ENCODE peak calls at places on chromosome 20, in eight cellular contexts. One of them, this sample, is unnamed.

GRCh38 chr20:36506253-36506652 is 35.1 kb upstream of the MYL9 start:
- DNase-seq in stimulated activated CD8-positive, alpha-beta memory T cell treated with anti-CD3 and anti-CD28 coated beads, Interleukin-12 subunit alpha, Interleukin-12 subunit beta, amount 100 ng/mL, for 1 hour: no peak
- DNase-seq in HAP-1: no peak
- DNase-seq in effector CD4-positive, alpha-beta T cell: no peak
- DNase-seq in ovary: no peak
- DNase-seq in heart right ventricle: no peak
- DNase-seq in cerebellar cortex: no peak
- DNase-seq in stimulated activated CD4-positive, alpha-beta T cell treated with anti-CD3 and anti-CD28 coated beads, Interleukin-4, amount 100 ng/mL, for 1 hour: no peak
- DNase-seq in this sample: no peak

GRCh38 chr20:1313236-1313964 is 15.5 kb downstream of the SDCBP2 start:
- DNase-seq in stimulated activated CD8-positive, alpha-beta memory T cell treated with anti-CD3 and anti-CD28 coated beads, Interleukin-12 subunit alpha, Interleukin-12 subunit beta, amount 100 ng/mL, for 1 hour: peak
- DNase-seq in HAP-1: peak
- DNase-seq in effector CD4-positive, alpha-beta T cell: peak
- DNase-seq in ovary: peak
- DNase-seq in heart right ventricle: peak
- DNase-seq in cerebellar cortex: peak
- DNase-seq in stimulated activated CD4-positive, alpha-beta T cell treated with anti-CD3 and anti-CD28 coated beads, Interleukin-4, amount 100 ng/mL, for 1 hour: peak
- DNase-seq in this sample: peak

GRCh38 chr20:41169791-41170351 is 32.5 kb downstream of the PLCG1 start:
- DNase-seq in stimulated activated CD8-positive, alpha-beta memory T cell treated with anti-CD3 and anti-CD28 coated beads, Interleukin-12 subunit alpha, Interleukin-12 subunit beta, amount 100 ng/mL, for 1 hour: no peak
- DNase-seq in HAP-1: no peak
- DNase-seq in effector CD4-positive, alpha-beta T cell: no peak
- DNase-seq in ovary: peak
- DNase-seq in heart right ventricle: no peak
- DNase-seq in cerebellar cortex: peak
- DNase-seq in stimulated activated CD4-positive, alpha-beta T cell treated with anti-CD3 and anti-CD28 coated beads, Interleukin-4, amount 100 ng/mL, for 1 hour: no peak
- DNase-seq in this sample: peak

GRCh38 chr20:47160992-47161391 is 195.5 kb downstream of the ZMYND8 start:
- DNase-seq in stimulated activated CD8-positive, alpha-beta memory T cell treated with anti-CD3 and anti-CD28 coated beads, Interleukin-12 subunit alpha, Interleukin-12 subunit beta, amount 100 ng/mL, for 1 hour: no peak
- DNase-seq in HAP-1: no peak
- DNase-seq in effector CD4-positive, alpha-beta T cell: no peak
- DNase-seq in ovary: no peak
- DNase-seq in heart right ventricle: no peak
- DNase-seq in cerebellar cortex: no peak
- DNase-seq in stimulated activated CD4-positive, alpha-beta T cell treated with anti-CD3 and anti-CD28 coated beads, Interleukin-4, amount 100 ng/mL, for 1 hour: no peak
- DNase-seq in this sample: no peak

GRCh38 chr20:38127011-38127621 is 38.0 kb downstream of the TGM2 start:
- DNase-seq in stimulated activated CD8-positive, alpha-beta memory T cell treated with anti-CD3 and anti-CD28 coated beads, Interleukin-12 subunit alpha, Interleukin-12 subunit beta, amount 100 ng/mL, for 1 hour: no peak
- DNase-seq in HAP-1: no peak
- DNase-seq in effector CD4-positive, alpha-beta T cell: no peak
- DNase-seq in ovary: no peak
- DNase-seq in heart right ventricle: peak
- DNase-seq in cerebellar cortex: no peak
- DNase-seq in stimulated activated CD4-positive, alpha-beta T cell treated with anti-CD3 and anti-CD28 coated beads, Interleukin-4, amount 100 ng/mL, for 1 hour: no peak
- DNase-seq in this sample: peak

GRCh38 chr20:6471110-6471647 is 296.3 kb upstream of the BMP2 start:
- DNase-seq in stimulated activated CD8-positive, alpha-beta memory T cell treated with anti-CD3 and anti-CD28 coated beads, Interleukin-12 subunit alpha, Interleukin-12 subunit beta, amount 100 ng/mL, for 1 hour: no peak
- DNase-seq in HAP-1: no peak
- DNase-seq in effector CD4-positive, alpha-beta T cell: no peak
- DNase-seq in ovary: no peak
- DNase-seq in heart right ventricle: no peak
- DNase-seq in cerebellar cortex: no peak
- DNase-seq in stimulated activated CD4-positive, alpha-beta T cell treated with anti-CD3 and anti-CD28 coated beads, Interleukin-4, amount 100 ng/mL, for 1 hour: no peak
- DNase-seq in this sample: no peak

GRCh38 chr20:3560578-3560977 is 89.8 kb downstream of the ATRN start:
- DNase-seq in stimulated activated CD8-positive, alpha-beta memory T cell treated with anti-CD3 and anti-CD28 coated beads, Interleukin-12 subunit alpha, Interleukin-12 subunit beta, amount 100 ng/mL, for 1 hour: no peak
- DNase-seq in HAP-1: no peak
- DNase-seq in effector CD4-positive, alpha-beta T cell: no peak
- DNase-seq in ovary: no peak
- DNase-seq in heart right ventricle: no peak
- DNase-seq in cerebellar cortex: no peak
- DNase-seq in stimulated activated CD4-positive, alpha-beta T cell treated with anti-CD3 and anti-CD28 coated beads, Interleukin-4, amount 100 ng/mL, for 1 hour: no peak
- DNase-seq in this sample: no peak

GRCh38 chr20:62136283-62137091 is 6.7 kb downstream of the PSMA7 start:
- DNase-seq in stimulated activated CD8-positive, alpha-beta memory T cell treated with anti-CD3 and anti-CD28 coated beads, Interleukin-12 subunit alpha, Interleukin-12 subunit beta, amount 100 ng/mL, for 1 hour: peak
- DNase-seq in HAP-1: peak
- DNase-seq in effector CD4-positive, alpha-beta T cell: peak
- DNase-seq in ovary: peak
- DNase-seq in heart right ventricle: peak
- DNase-seq in cerebellar cortex: peak
- DNase-seq in stimulated activated CD4-positive, alpha-beta T cell treated with anti-CD3 and anti-CD28 coated beads, Interleukin-4, amount 100 ng/mL, for 1 hour: peak
- DNase-seq in this sample: peak

GRCh38 chr20:23143098-23143497 is 57.0 kb upstream of the CD93 start:
- DNase-seq in stimulated activated CD8-positive, alpha-beta memory T cell treated with anti-CD3 and anti-CD28 coated beads, Interleukin-12 subunit alpha, Interleukin-12 subunit beta, amount 100 ng/mL, for 1 hour: no peak
- DNase-seq in HAP-1: no peak
- DNase-seq in effector CD4-positive, alpha-beta T cell: no peak
- DNase-seq in ovary: no peak
- DNase-seq in heart right ventricle: peak
- DNase-seq in cerebellar cortex: no peak
- DNase-seq in stimulated activated CD4-positive, alpha-beta T cell treated with anti-CD3 and anti-CD28 coated beads, Interleukin-4, amount 100 ng/mL, for 1 hour: no peak
- DNase-seq in this sample: peak

GRCh38 chr20:57633945-57634491 is 13.8 kb upstream of the ZBP1 start:
- DNase-seq in stimulated activated CD8-positive, alpha-beta memory T cell treated with anti-CD3 and anti-CD28 coated beads, Interleukin-12 subunit alpha, Interleukin-12 subunit beta, amount 100 ng/mL, for 1 hour: no peak
- DNase-seq in HAP-1: no peak
- DNase-seq in effector CD4-positive, alpha-beta T cell: no peak
- DNase-seq in ovary: no peak
- DNase-seq in heart right ventricle: no peak
- DNase-seq in cerebellar cortex: no peak
- DNase-seq in stimulated activated CD4-positive, alpha-beta T cell treated with anti-CD3 and anti-CD28 coated beads, Interleukin-4, amount 100 ng/mL, for 1 hour: no peak
- DNase-seq in this sample: no peak

GRCh38 chr20:62755817-62756724 is 40.2 kb upstream of the MRGBP start:
- DNase-seq in stimulated activated CD8-positive, alpha-beta memory T cell treated with anti-CD3 and anti-CD28 coated beads, Interleukin-12 subunit alpha, Interleukin-12 subunit beta, amount 100 ng/mL, for 1 hour: no peak
- DNase-seq in HAP-1: no peak
- DNase-seq in effector CD4-positive, alpha-beta T cell: no peak
- DNase-seq in ovary: no peak
- DNase-seq in heart right ventricle: no peak
- DNase-seq in cerebellar cortex: no peak
- DNase-seq in stimulated activated CD4-positive, alpha-beta T cell treated with anti-CD3 and anti-CD28 coated beads, Interleukin-4, amount 100 ng/mL, for 1 hour: no peak
- DNase-seq in this sample: no peak

GRCh38 chr20:54980321-54980960 is 505.0 kb downstream of the DOK5 start:
- DNase-seq in stimulated activated CD8-positive, alpha-beta memory T cell treated with anti-CD3 and anti-CD28 coated beads, Interleukin-12 subunit alpha, Interleukin-12 subunit beta, amount 100 ng/mL, for 1 hour: no peak
- DNase-seq in HAP-1: no peak
- DNase-seq in effector CD4-positive, alpha-beta T cell: no peak
- DNase-seq in ovary: no peak
- DNase-seq in heart right ventricle: no peak
- DNase-seq in cerebellar cortex: no peak
- DNase-seq in stimulated activated CD4-positive, alpha-beta T cell treated with anti-CD3 and anti-CD28 coated beads, Interleukin-4, amount 100 ng/mL, for 1 hour: no peak
- DNase-seq in this sample: no peak

GRCh38 chr20:61788343-61788742 is 277.3 kb downstream of the TAF4 start:
- DNase-seq in stimulated activated CD8-positive, alpha-beta memory T cell treated with anti-CD3 and anti-CD28 coated beads, Interleukin-12 subunit alpha, Interleukin-12 subunit beta, amount 100 ng/mL, for 1 hour: no peak
- DNase-seq in HAP-1: no peak
- DNase-seq in effector CD4-positive, alpha-beta T cell: no peak
- DNase-seq in ovary: no peak
- DNase-seq in heart right ventricle: no peak
- DNase-seq in cerebellar cortex: no peak
- DNase-seq in stimulated activated CD4-positive, alpha-beta T cell treated with anti-CD3 and anti-CD28 coated beads, Interleukin-4, amount 100 ng/mL, for 1 hour: no peak
- DNase-seq in this sample: no peak

GRCh38 chr20:10306440-10307358 is 88.1 kb downstream of the SNAP25 start:
- DNase-seq in stimulated activated CD8-positive, alpha-beta memory T cell treated with anti-CD3 and anti-CD28 coated beads, Interleukin-12 subunit alpha, Interleukin-12 subunit beta, amount 100 ng/mL, for 1 hour: no peak
- DNase-seq in HAP-1: no peak
- DNase-seq in effector CD4-positive, alpha-beta T cell: no peak
- DNase-seq in ovary: no peak
- DNase-seq in heart right ventricle: no peak
- DNase-seq in cerebellar cortex: no peak
- DNase-seq in stimulated activated CD4-positive, alpha-beta T cell treated with anti-CD3 and anti-CD28 coated beads, Interleukin-4, amount 100 ng/mL, for 1 hour: no peak
- DNase-seq in this sample: no peak

GRCh38 chr20:46572181-46572580 is 21.7 kb upstream of the OCSTAMP start:
- DNase-seq in stimulated activated CD8-positive, alpha-beta memory T cell treated with anti-CD3 and anti-CD28 coated beads, Interleukin-12 subunit alpha, Interleukin-12 subunit beta, amount 100 ng/mL, for 1 hour: no peak
- DNase-seq in HAP-1: no peak
- DNase-seq in effector CD4-positive, alpha-beta T cell: no peak
- DNase-seq in ovary: peak
- DNase-seq in heart right ventricle: peak
- DNase-seq in cerebellar cortex: peak
- DNase-seq in stimulated activated CD4-positive, alpha-beta T cell treated with anti-CD3 and anti-CD28 coated beads, Interleukin-4, amount 100 ng/mL, for 1 hour: no peak
- DNase-seq in this sample: peak

GRCh38 chr20:45798935-45799642 is 7.3 kb downstream of the DNTTIP1 start:
- DNase-seq in stimulated activated CD8-positive, alpha-beta memory T cell treated with anti-CD3 and anti-CD28 coated beads, Interleukin-12 subunit alpha, Interleukin-12 subunit beta, amount 100 ng/mL, for 1 hour: peak
- DNase-seq in HAP-1: peak
- DNase-seq in effector CD4-positive, alpha-beta T cell: peak
- DNase-seq in ovary: peak
- DNase-seq in heart right ventricle: peak
- DNase-seq in cerebellar cortex: peak
- DNase-seq in stimulated activated CD4-positive, alpha-beta T cell treated with anti-CD3 and anti-CD28 coated beads, Interleukin-4, amount 100 ng/mL, for 1 hour: peak
- DNase-seq in this sample: peak

GRCh38 chr20:18506744-18507143 is 996 bp upstream of the SEC23B start:
- DNase-seq in stimulated activated CD8-positive, alpha-beta memory T cell treated with anti-CD3 and anti-CD28 coated beads, Interleukin-12 subunit alpha, Interleukin-12 subunit beta, amount 100 ng/mL, for 1 hour: no peak
- DNase-seq in HAP-1: no peak
- DNase-seq in effector CD4-positive, alpha-beta T cell: peak
- DNase-seq in ovary: no peak
- DNase-seq in heart right ventricle: no peak
- DNase-seq in cerebellar cortex: no peak
- DNase-seq in stimulated activated CD4-positive, alpha-beta T cell treated with anti-CD3 and anti-CD28 coated beads, Interleukin-4, amount 100 ng/mL, for 1 hour: no peak
- DNase-seq in this sample: no peak

GRCh38 chr20:21100590-21101452 is 5.3 kb downstream of the LINC00237 start:
- DNase-seq in stimulated activated CD8-positive, alpha-beta memory T cell treated with anti-CD3 and anti-CD28 coated beads, Interleukin-12 subunit alpha, Interleukin-12 subunit beta, amount 100 ng/mL, for 1 hour: no peak
- DNase-seq in HAP-1: peak
- DNase-seq in effector CD4-positive, alpha-beta T cell: no peak
- DNase-seq in ovary: no peak
- DNase-seq in heart right ventricle: no peak
- DNase-seq in cerebellar cortex: no peak
- DNase-seq in stimulated activated CD4-positive, alpha-beta T cell treated with anti-CD3 and anti-CD28 coated beads, Interleukin-4, amount 100 ng/mL, for 1 hour: no peak
- DNase-seq in this sample: no peak

GRCh38 chr20:50278684-50279531 is 88.3 kb downstream of the CEBPB start:
- DNase-seq in stimulated activated CD8-positive, alpha-beta memory T cell treated with anti-CD3 and anti-CD28 coated beads, Interleukin-12 subunit alpha, Interleukin-12 subunit beta, amount 100 ng/mL, for 1 hour: no peak
- DNase-seq in HAP-1: peak
- DNase-seq in effector CD4-positive, alpha-beta T cell: no peak
- DNase-seq in ovary: no peak
- DNase-seq in heart right ventricle: peak
- DNase-seq in cerebellar cortex: no peak
- DNase-seq in stimulated activated CD4-positive, alpha-beta T cell treated with anti-CD3 and anti-CD28 coated beads, Interleukin-4, amount 100 ng/mL, for 1 hour: no peak
- DNase-seq in this sample: no peak

GRCh38 chr20:57400262-57400701 is 9.1 kb downstream of the RBM38 start:
- DNase-seq in stimulated activated CD8-positive, alpha-beta memory T cell treated with anti-CD3 and anti-CD28 coated beads, Interleukin-12 subunit alpha, Interleukin-12 subunit beta, amount 100 ng/mL, for 1 hour: no peak
- DNase-seq in HAP-1: no peak
- DNase-seq in effector CD4-positive, alpha-beta T cell: no peak
- DNase-seq in ovary: peak
- DNase-seq in heart right ventricle: no peak
- DNase-seq in cerebellar cortex: no peak
- DNase-seq in stimulated activated CD4-positive, alpha-beta T cell treated with anti-CD3 and anti-CD28 coated beads, Interleukin-4, amount 100 ng/mL, for 1 hour: no peak
- DNase-seq in this sample: no peak

GRCh38 chr20:32231847-32232246 is 24.2 kb downstream of the POFUT1 start:
- DNase-seq in stimulated activated CD8-positive, alpha-beta memory T cell treated with anti-CD3 and anti-CD28 coated beads, Interleukin-12 subunit alpha, Interleukin-12 subunit beta, amount 100 ng/mL, for 1 hour: no peak
- DNase-seq in HAP-1: no peak
- DNase-seq in effector CD4-positive, alpha-beta T cell: peak
- DNase-seq in ovary: no peak
- DNase-seq in heart right ventricle: no peak
- DNase-seq in cerebellar cortex: no peak
- DNase-seq in stimulated activated CD4-positive, alpha-beta T cell treated with anti-CD3 and anti-CD28 coated beads, Interleukin-4, amount 100 ng/mL, for 1 hour: no peak
- DNase-seq in this sample: no peak

GRCh38 chr20:46954490-46955038 is 59.9 kb downstream of the EYA2 start:
- DNase-seq in stimulated activated CD8-positive, alpha-beta memory T cell treated with anti-CD3 and anti-CD28 coated beads, Interleukin-12 subunit alpha, Interleukin-12 subunit beta, amount 100 ng/mL, for 1 hour: no peak
- DNase-seq in HAP-1: no peak
- DNase-seq in effector CD4-positive, alpha-beta T cell: no peak
- DNase-seq in ovary: no peak
- DNase-seq in heart right ventricle: no peak
- DNase-seq in cerebellar cortex: no peak
- DNase-seq in stimulated activated CD4-positive, alpha-beta T cell treated with anti-CD3 and anti-CD28 coated beads, Interleukin-4, amount 100 ng/mL, for 1 hour: no peak
- DNase-seq in this sample: no peak

GRCh38 chr20:63036266-63036665 is 29.5 kb upstream of the BHLHE23 start:
- DNase-seq in stimulated activated CD8-positive, alpha-beta memory T cell treated with anti-CD3 and anti-CD28 coated beads, Interleukin-12 subunit alpha, Interleukin-12 subunit beta, amount 100 ng/mL, for 1 hour: no peak
- DNase-seq in HAP-1: no peak
- DNase-seq in effector CD4-positive, alpha-beta T cell: no peak
- DNase-seq in ovary: no peak
- DNase-seq in heart right ventricle: no peak
- DNase-seq in cerebellar cortex: peak
- DNase-seq in stimulated activated CD4-positive, alpha-beta T cell treated with anti-CD3 and anti-CD28 coated beads, Interleukin-4, amount 100 ng/mL, for 1 hour: no peak
- DNase-seq in this sample: no peak

GRCh38 chr20:18839507-18840247 is 26.1 kb downstream of the SCP2D1 start:
- DNase-seq in stimulated activated CD8-positive, alpha-beta memory T cell treated with anti-CD3 and anti-CD28 coated beads, Interleukin-12 subunit alpha, Interleukin-12 subunit beta, amount 100 ng/mL, for 1 hour: no peak
- DNase-seq in HAP-1: no peak
- DNase-seq in effector CD4-positive, alpha-beta T cell: no peak
- DNase-seq in ovary: no peak
- DNase-seq in heart right ventricle: no peak
- DNase-seq in cerebellar cortex: no peak
- DNase-seq in stimulated activated CD4-positive, alpha-beta T cell treated with anti-CD3 and anti-CD28 coated beads, Interleukin-4, amount 100 ng/mL, for 1 hour: no peak
- DNase-seq in this sample: no peak

GRCh38 chr20:20711413-20711812 is 1.0 kb downstream of the RALGAPA2 start:
- DNase-seq in stimulated activated CD8-positive, alpha-beta memory T cell treated with anti-CD3 and anti-CD28 coated beads, Interleukin-12 subunit alpha, Interleukin-12 subunit beta, amount 100 ng/mL, for 1 hour: no peak
- DNase-seq in HAP-1: no peak
- DNase-seq in effector CD4-positive, alpha-beta T cell: peak
- DNase-seq in ovary: no peak
- DNase-seq in heart right ventricle: no peak
- DNase-seq in cerebellar cortex: peak
- DNase-seq in stimulated activated CD4-positive, alpha-beta T cell treated with anti-CD3 and anti-CD28 coated beads, Interleukin-4, amount 100 ng/mL, for 1 hour: no peak
- DNase-seq in this sample: no peak

GRCh38 chr20:63035284-63036185 is 28.8 kb upstream of the BHLHE23 start:
- DNase-seq in stimulated activated CD8-positive, alpha-beta memory T cell treated with anti-CD3 and anti-CD28 coated beads, Interleukin-12 subunit alpha, Interleukin-12 subunit beta, amount 100 ng/mL, for 1 hour: no peak
- DNase-seq in HAP-1: no peak
- DNase-seq in effector CD4-positive, alpha-beta T cell: no peak
- DNase-seq in ovary: no peak
- DNase-seq in heart right ventricle: no peak
- DNase-seq in cerebellar cortex: no peak
- DNase-seq in stimulated activated CD4-positive, alpha-beta T cell treated with anti-CD3 and anti-CD28 coated beads, Interleukin-4, amount 100 ng/mL, for 1 hour: no peak
- DNase-seq in this sample: no peak

GRCh38 chr20:10718671-10719070 is 44.9 kb upstream of the JAG1 start:
- DNase-seq in stimulated activated CD8-positive, alpha-beta memory T cell treated with anti-CD3 and anti-CD28 coated beads, Interleukin-12 subunit alpha, Interleukin-12 subunit beta, amount 100 ng/mL, for 1 hour: no peak
- DNase-seq in HAP-1: no peak
- DNase-seq in effector CD4-positive, alpha-beta T cell: no peak
- DNase-seq in ovary: no peak
- DNase-seq in heart right ventricle: no peak
- DNase-seq in cerebellar cortex: no peak
- DNase-seq in stimulated activated CD4-positive, alpha-beta T cell treated with anti-CD3 and anti-CD28 coated beads, Interleukin-4, amount 100 ng/mL, for 1 hour: no peak
- DNase-seq in this sample: no peak

GRCh38 chr20:57545927-57546662 is 14.8 kb upstream of the PCK1 start:
- DNase-seq in stimulated activated CD8-positive, alpha-beta memory T cell treated with anti-CD3 and anti-CD28 coated beads, Interleukin-12 subunit alpha, Interleukin-12 subunit beta, amount 100 ng/mL, for 1 hour: no peak
- DNase-seq in HAP-1: no peak
- DNase-seq in effector CD4-positive, alpha-beta T cell: no peak
- DNase-seq in ovary: no peak
- DNase-seq in heart right ventricle: no peak
- DNase-seq in cerebellar cortex: no peak
- DNase-seq in stimulated activated CD4-positive, alpha-beta T cell treated with anti-CD3 and anti-CD28 coated beads, Interleukin-4, amount 100 ng/mL, for 1 hour: no peak
- DNase-seq in this sample: no peak

GRCh38 chr20:45909817-45910669 is 1.9 kb downstream of the PLTP start:
- DNase-seq in stimulated activated CD8-positive, alpha-beta memory T cell treated with anti-CD3 and anti-CD28 coated beads, Interleukin-12 subunit alpha, Interleukin-12 subunit beta, amount 100 ng/mL, for 1 hour: no peak
- DNase-seq in HAP-1: no peak
- DNase-seq in effector CD4-positive, alpha-beta T cell: no peak
- DNase-seq in ovary: peak
- DNase-seq in heart right ventricle: no peak
- DNase-seq in cerebellar cortex: no peak
- DNase-seq in stimulated activated CD4-positive, alpha-beta T cell treated with anti-CD3 and anti-CD28 coated beads, Interleukin-4, amount 100 ng/mL, for 1 hour: no peak
- DNase-seq in this sample: no peak

GRCh38 chr20:30500829-30501440 is 756.5 kb upstream of the DEFB115 start:
- DNase-seq in stimulated activated CD8-positive, alpha-beta memory T cell treated with anti-CD3 and anti-CD28 coated beads, Interleukin-12 subunit alpha, Interleukin-12 subunit beta, amount 100 ng/mL, for 1 hour: no peak
- DNase-seq in HAP-1: no peak
- DNase-seq in effector CD4-positive, alpha-beta T cell: no peak
- DNase-seq in ovary: no peak
- DNase-seq in heart right ventricle: no peak
- DNase-seq in cerebellar cortex: no peak
- DNase-seq in stimulated activated CD4-positive, alpha-beta T cell treated with anti-CD3 and anti-CD28 coated beads, Interleukin-4, amount 100 ng/mL, for 1 hour: no peak
- DNase-seq in this sample: no peak

GRCh38 chr20:5039255-5039657 is 37.9 kb upstream of the SLC23A2 start:
- DNase-seq in stimulated activated CD8-positive, alpha-beta memory T cell treated with anti-CD3 and anti-CD28 coated beads, Interleukin-12 subunit alpha, Interleukin-12 subunit beta, amount 100 ng/mL, for 1 hour: peak
- DNase-seq in HAP-1: no peak
- DNase-seq in effector CD4-positive, alpha-beta T cell: no peak
- DNase-seq in ovary: no peak
- DNase-seq in heart right ventricle: no peak
- DNase-seq in cerebellar cortex: no peak
- DNase-seq in stimulated activated CD4-positive, alpha-beta T cell treated with anti-CD3 and anti-CD28 coated beads, Interleukin-4, amount 100 ng/mL, for 1 hour: peak
- DNase-seq in this sample: no peak

GRCh38 chr20:44856847-44857448 is 28.6 kb upstream of the YWHAB start:
- DNase-seq in stimulated activated CD8-positive, alpha-beta memory T cell treated with anti-CD3 and anti-CD28 coated beads, Interleukin-12 subunit alpha, Interleukin-12 subunit beta, amount 100 ng/mL, for 1 hour: no peak
- DNase-seq in HAP-1: no peak
- DNase-seq in effector CD4-positive, alpha-beta T cell: no peak
- DNase-seq in ovary: no peak
- DNase-seq in heart right ventricle: no peak
- DNase-seq in cerebellar cortex: no peak
- DNase-seq in stimulated activated CD4-positive, alpha-beta T cell treated with anti-CD3 and anti-CD28 coated beads, Interleukin-4, amount 100 ng/mL, for 1 hour: no peak
- DNase-seq in this sample: no peak

GRCh38 chr20:43409041-43409913 is 48.4 kb upstream of the SRSF6 start:
- DNase-seq in stimulated activated CD8-positive, alpha-beta memory T cell treated with anti-CD3 and anti-CD28 coated beads, Interleukin-12 subunit alpha, Interleukin-12 subunit beta, amount 100 ng/mL, for 1 hour: no peak
- DNase-seq in HAP-1: peak
- DNase-seq in effector CD4-positive, alpha-beta T cell: no peak
- DNase-seq in ovary: no peak
- DNase-seq in heart right ventricle: no peak
- DNase-seq in cerebellar cortex: peak
- DNase-seq in stimulated activated CD4-positive, alpha-beta T cell treated with anti-CD3 and anti-CD28 coated beads, Interleukin-4, amount 100 ng/mL, for 1 hour: no peak
- DNase-seq in this sample: no peak

GRCh38 chr20:32972181-32973076 is 31.8 kb downstream of the SUN5 start:
- DNase-seq in stimulated activated CD8-positive, alpha-beta memory T cell treated with anti-CD3 and anti-CD28 coated beads, Interleukin-12 subunit alpha, Interleukin-12 subunit beta, amount 100 ng/mL, for 1 hour: peak
- DNase-seq in HAP-1: no peak
- DNase-seq in effector CD4-positive, alpha-beta T cell: peak
- DNase-seq in ovary: no peak
- DNase-seq in heart right ventricle: no peak
- DNase-seq in cerebellar cortex: no peak
- DNase-seq in stimulated activated CD4-positive, alpha-beta T cell treated with anti-CD3 and anti-CD28 coated beads, Interleukin-4, amount 100 ng/mL, for 1 hour: peak
- DNase-seq in this sample: no peak

This sample was measured in sciatic nerve.